ENCODE peak calls at places on chromosomes 13 and 19, in eight cellular contexts. Y is stimulated activated CD8-positive, alpha-beta memory T cell treated with anti-CD3 and anti-CD28 coated beads, Interleukin-12 subunit alpha, Interleukin-12 subunit beta, amount 100 ng/mL, for 4 hours; B is EL; E is NAMALWA; M is astrocyte of the spinal cord; D is activated CD4-positive, alpha-beta T cell treated with anti-CD3 and anti-CD28 coated beads for 1 hour; R is pancreas; P is AG20443. L is an unnamed sample.
A peak's percentile ranks its signal among the peaks of the same experiment; 100 is the strongest.

GRCh38 chr13:53417601-53418000 is 389.0 kb downstream of the OLFM4 start:
- DNase-seq in E (no peak), R (no peak), D (no peak), B (no peak), M (no peak), P (no peak), Y (no peak), L (no peak)

GRCh38 chr13:45807520-45808099 is 43.9 kb downstream of the SIAH3 start:
- DNase-seq in R (peak; percentile 28), E (peak; percentile 50), D (no peak), M (peak; percentile 57), B (peak; percentile 67), Y (no peak), P (peak; percentile 57), L (peak; percentile 75)

GRCh38 chr19:47313754-47314133 is 4.1 kb downstream of the C5AR1 start:
- DNase-seq in R (no peak), Y (no peak), D (no peak), B (no peak), P (no peak), M (no peak), E (no peak), L (no peak)

GRCh38 chr19:5957132-5957531 is 20.8 kb downstream of the RANBP3 start:
- DNase-seq in E (no peak), D (no peak), B (peak; percentile 34), R (no peak), Y (no peak), P (no peak), M (peak; percentile 37), L (no peak)

GRCh38 chr19:47228168-47228936 is 2.6 kb downstream of the BBC3 start:
- DNase-seq in D (peak; percentile 19), Y (peak; percentile 37), M (peak; percentile 29), P (peak; percentile 34), B (peak; percentile 61), R (peak; percentile 57), E (peak; percentile 73), L (peak; percentile 89)

GRCh38 chr13:76762731-76763130 is 123.5 kb downstream of the KCTD12 start:
- DNase-seq in P (no peak), M (no peak), B (no peak), E (no peak), D (no peak), R (no peak), Y (no peak), L (no peak)

GRCh38 chr19:7522923-7523667 is 671 bp downstream of the MCOLN1 start:
- DNase-seq in Y (no peak), D (no peak), R (no peak), M (no peak), E (no peak), B (peak; percentile 44), P (peak; percentile 45), L (no peak)

GRCh38 chr13:23636360-23636759 is 66.1 kb downstream of the TNFRSF19 start:
- DNase-seq in E (no peak), M (no peak), D (no peak), R (no peak), B (no peak), Y (no peak), P (no peak), L (no peak)

GRCh38 chr13:99746857-99747710 is 224.5 kb downstream of the ZIC5 start:
- DNase-seq in P (no peak), E (no peak), D (no peak), Y (no peak), B (no peak), R (no peak), M (no peak), L (no peak)

GRCh38 chr19:12664406-12665280 is 1.9 kb downstream of the MAN2B1 start:
- DNase-seq in M (no peak), Y (no peak), B (peak; percentile 32), R (no peak), P (peak; percentile 46), E (peak; percentile 47), D (no peak), L (peak; percentile 67)

GRCh38 chr19:1206733-1207301 is 1.2 kb downstream of the STK11 start:
- DNase-seq in B (no peak), M (no peak), R (no peak), D (no peak), P (no peak), E (peak; percentile 56), Y (no peak), L (peak; percentile 64)

GRCh38 chr19:6680141-6680540 is 10.2 kb upstream of the TNFSF14 start:
- DNase-seq in P (no peak), M (no peak), R (no peak), E (no peak), B (no peak), Y (no peak), D (no peak), L (peak; percentile 64)

GRCh38 chr13:98581971-98582702 is 5.2 kb upstream of the STK24 start:
- DNase-seq in E (peak; percentile 35), R (no peak), B (peak; percentile 78), D (no peak), M (peak; percentile 72), Y (no peak), P (peak; percentile 62), L (no peak)

GRCh38 chr13:91346848-91347211 is 657 bp upstream of the MIR17HG start:
- DNase-seq in M (peak; percentile 32), P (no peak), R (peak; percentile 44), D (no peak), E (peak; percentile 95), Y (peak; percentile 6), B (no peak), L (peak; percentile 65)

GRCh38 chr13:75330770-75331169 is 151.2 kb downstream of the TBC1D4 start:
- DNase-seq in Y (no peak), R (no peak), B (no peak), E (no peak), P (no peak), D (no peak), M (no peak), L (no peak)

GRCh38 chr19:45217193-45217956 is 27.8 kb downstream of the EXOC3L2 start:
- DNase-seq in R (no peak), E (no peak), P (peak; percentile 48), D (no peak), B (no peak), Y (no peak), M (no peak), L (no peak)

GRCh38 chr13:98544105-98544710 is 32.7 kb downstream of the STK24 start:
- DNase-seq in B (no peak), E (no peak), R (no peak), Y (no peak), D (no peak), P (no peak), M (no peak), L (no peak)

GRCh38 chr13:31119966-31120733 is 41.6 kb downstream of the HSPH1 start:
- DNase-seq in Y (no peak), R (no peak), D (no peak), P (no peak), E (no peak), B (no peak), M (no peak), L (no peak)

GRCh38 chr13:45362939-45363338 is 22.0 kb upstream of the TPT1 start:
- DNase-seq in B (no peak), P (no peak), R (no peak), D (no peak), M (no peak), E (peak; percentile 46), Y (no peak), L (peak; percentile 84)

GRCh38 chr13:50599046-50599445 is 244.4 kb downstream of the DLEU7 start:
- DNase-seq in Y (no peak), B (no peak), E (peak; percentile 25), P (no peak), M (no peak), R (no peak), D (no peak), L (no peak)

GRCh38 chr13:41074523-41074922 is 13.2 kb downstream of the WBP4 start:
- DNase-seq in B (no peak), M (no peak), E (no peak), Y (no peak), P (no peak), D (no peak), R (no peak), L (no peak)

GRCh38 chr13:76936736-76937135 is 11.6 kb upstream of the ACOD1 start:
- DNase-seq in B (peak; percentile 27), M (no peak), R (no peak), Y (no peak), P (no peak), E (no peak), D (no peak), L (no peak)

GRCh38 chr19:2108251-2109016 is 11.7 kb downstream of the IZUMO4 start:
- DNase-seq in Y (no peak), B (no peak), D (no peak), R (no peak), E (no peak), M (no peak), P (no peak), L (no peak)